ENCODE peak calls at places on chromosomes 5 and 9, in eight cellular contexts. One of them, this sample, is unnamed.
A peak's percentile ranks its signal among the peaks of the same experiment; 100 is the strongest.

GRCh38 chr5:75756991-75757390 is 39.8 kb upstream of the POC5 start:
- DNase-seq in fibroblast of the conjunctiva: no peak
- DNase-seq in NCI-H510A treated with DMSO at 0.1 percent for 48 hours: no peak
- DNase-seq in CD4-positive, alpha-beta memory T cell: no peak
- DNase-seq in GM20000: no peak
- DNase-seq in stimulated activated CD4-positive, alpha-beta T cell treated with anti-CD3 and anti-CD28 coated beads, Interleukin-1b, Interleukin-23, amount 100 ng/mL, for 24 hours: no peak
- DNase-seq in activated CD4-positive, CD25-positive, alpha-beta regulatory T cell: no peak
- DNase-seq in heart left ventricle: no peak
- DNase-seq in this sample: no peak

GRCh38 chr9:135887585-135888050 is 19.7 kb downstream of the CAMSAP1 start:
- DNase-seq in CD4-positive, alpha-beta memory T cell: peak; percentile 67
- DNase-seq in activated CD4-positive, CD25-positive, alpha-beta regulatory T cell: peak; percentile 43
- DNase-seq in NCI-H510A treated with DMSO at 0.1 percent for 48 hours: peak; percentile 40
- DNase-seq in GM20000: peak; percentile 67
- DNase-seq in fibroblast of the conjunctiva: no peak
- DNase-seq in heart left ventricle: peak; percentile 36
- DNase-seq in stimulated activated CD4-positive, alpha-beta T cell treated with anti-CD3 and anti-CD28 coated beads, Interleukin-1b, Interleukin-23, amount 100 ng/mL, for 24 hours: no peak
- DNase-seq in this sample: no peak

GRCh38 chr9:35749515-35750255 is 598 bp downstream of the RGP1 start:
- DNase-seq in NCI-H510A treated with DMSO at 0.1 percent for 48 hours: peak; percentile 21
- DNase-seq in heart left ventricle: no peak
- DNase-seq in CD4-positive, alpha-beta memory T cell: peak; percentile 43
- DNase-seq in stimulated activated CD4-positive, alpha-beta T cell treated with anti-CD3 and anti-CD28 coated beads, Interleukin-1b, Interleukin-23, amount 100 ng/mL, for 24 hours: peak; percentile 20
- DNase-seq in GM20000: peak; percentile 64
- DNase-seq in fibroblast of the conjunctiva: no peak
- DNase-seq in activated CD4-positive, CD25-positive, alpha-beta regulatory T cell: peak; percentile 13
- DNase-seq in this sample: no peak

GRCh38 chr5:131068893-131069643 is 96.0 kb downstream of the HINT1 start:
- DNase-seq in GM20000: peak; percentile 34
- DNase-seq in activated CD4-positive, CD25-positive, alpha-beta regulatory T cell: peak; percentile 32
- DNase-seq in NCI-H510A treated with DMSO at 0.1 percent for 48 hours: peak; percentile 5
- DNase-seq in fibroblast of the conjunctiva: no peak
- DNase-seq in heart left ventricle: no peak
- DNase-seq in CD4-positive, alpha-beta memory T cell: peak; percentile 73
- DNase-seq in stimulated activated CD4-positive, alpha-beta T cell treated with anti-CD3 and anti-CD28 coated beads, Interleukin-1b, Interleukin-23, amount 100 ng/mL, for 24 hours: no peak
- DNase-seq in this sample: no peak

GRCh38 chr9:76835571-76836283 is 70.2 kb downstream of the PRUNE2 start:
- DNase-seq in stimulated activated CD4-positive, alpha-beta T cell treated with anti-CD3 and anti-CD28 coated beads, Interleukin-1b, Interleukin-23, amount 100 ng/mL, for 24 hours: no peak
- DNase-seq in NCI-H510A treated with DMSO at 0.1 percent for 48 hours: peak; percentile 22
- DNase-seq in activated CD4-positive, CD25-positive, alpha-beta regulatory T cell: no peak
- DNase-seq in CD4-positive, alpha-beta memory T cell: no peak
- DNase-seq in fibroblast of the conjunctiva: peak; percentile 90
- DNase-seq in heart left ventricle: no peak
- DNase-seq in GM20000: no peak
- DNase-seq in this sample: no peak

GRCh38 chr5:1495525-1495897 is 28.2 kb downstream of the LPCAT1 start:
- DNase-seq in NCI-H510A treated with DMSO at 0.1 percent for 48 hours: no peak
- DNase-seq in GM20000: no peak
- DNase-seq in stimulated activated CD4-positive, alpha-beta T cell treated with anti-CD3 and anti-CD28 coated beads, Interleukin-1b, Interleukin-23, amount 100 ng/mL, for 24 hours: no peak
- DNase-seq in heart left ventricle: no peak
- DNase-seq in fibroblast of the conjunctiva: no peak
- DNase-seq in activated CD4-positive, CD25-positive, alpha-beta regulatory T cell: no peak
- DNase-seq in CD4-positive, alpha-beta memory T cell: no peak
- DNase-seq in this sample: no peak

GRCh38 chr5:139312075-139312474 is 18.5 kb downstream of the MATR3 start:
- DNase-seq in activated CD4-positive, CD25-positive, alpha-beta regulatory T cell: no peak
- DNase-seq in heart left ventricle: no peak
- DNase-seq in stimulated activated CD4-positive, alpha-beta T cell treated with anti-CD3 and anti-CD28 coated beads, Interleukin-1b, Interleukin-23, amount 100 ng/mL, for 24 hours: no peak
- DNase-seq in CD4-positive, alpha-beta memory T cell: no peak
- DNase-seq in GM20000: no peak
- DNase-seq in NCI-H510A treated with DMSO at 0.1 percent for 48 hours: peak; percentile 23
- DNase-seq in fibroblast of the conjunctiva: no peak
- DNase-seq in this sample: no peak

GRCh38 chr9:86732514-86732913 is 214.8 kb downstream of the GAS1 start:
- DNase-seq in CD4-positive, alpha-beta memory T cell: no peak
- DNase-seq in fibroblast of the conjunctiva: peak; percentile 94
- DNase-seq in stimulated activated CD4-positive, alpha-beta T cell treated with anti-CD3 and anti-CD28 coated beads, Interleukin-1b, Interleukin-23, amount 100 ng/mL, for 24 hours: no peak
- DNase-seq in GM20000: no peak
- DNase-seq in NCI-H510A treated with DMSO at 0.1 percent for 48 hours: no peak
- DNase-seq in activated CD4-positive, CD25-positive, alpha-beta regulatory T cell: no peak
- DNase-seq in heart left ventricle: peak; percentile 41
- DNase-seq in this sample: no peak

GRCh38 chr9:132183715-132184114 is 21.9 kb downstream of the NTNG2 start:
- DNase-seq in fibroblast of the conjunctiva: no peak
- DNase-seq in stimulated activated CD4-positive, alpha-beta T cell treated with anti-CD3 and anti-CD28 coated beads, Interleukin-1b, Interleukin-23, amount 100 ng/mL, for 24 hours: no peak
- DNase-seq in activated CD4-positive, CD25-positive, alpha-beta regulatory T cell: no peak
- DNase-seq in GM20000: no peak
- DNase-seq in CD4-positive, alpha-beta memory T cell: no peak
- DNase-seq in NCI-H510A treated with DMSO at 0.1 percent for 48 hours: no peak
- DNase-seq in heart left ventricle: no peak
- DNase-seq in this sample: no peak

GRCh38 chr5:126808619-126809018 is 31.7 kb downstream of the LMNB1 start:
- DNase-seq in GM20000: peak; percentile 31
- DNase-seq in heart left ventricle: no peak
- DNase-seq in NCI-H510A treated with DMSO at 0.1 percent for 48 hours: no peak
- DNase-seq in stimulated activated CD4-positive, alpha-beta T cell treated with anti-CD3 and anti-CD28 coated beads, Interleukin-1b, Interleukin-23, amount 100 ng/mL, for 24 hours: no peak
- DNase-seq in fibroblast of the conjunctiva: peak; percentile 20
- DNase-seq in activated CD4-positive, CD25-positive, alpha-beta regulatory T cell: no peak
- DNase-seq in CD4-positive, alpha-beta memory T cell: peak; percentile 23
- DNase-seq in this sample: no peak

GRCh38 chr9:33236571-33236970 is 3.4 kb upstream of the SPINK4 start:
- DNase-seq in stimulated activated CD4-positive, alpha-beta T cell treated with anti-CD3 and anti-CD28 coated beads, Interleukin-1b, Interleukin-23, amount 100 ng/mL, for 24 hours: no peak
- DNase-seq in activated CD4-positive, CD25-positive, alpha-beta regulatory T cell: no peak
- DNase-seq in fibroblast of the conjunctiva: no peak
- DNase-seq in GM20000: no peak
- DNase-seq in NCI-H510A treated with DMSO at 0.1 percent for 48 hours: no peak
- DNase-seq in CD4-positive, alpha-beta memory T cell: no peak
- DNase-seq in heart left ventricle: no peak
- DNase-seq in this sample: no peak

GRCh38 chr5:139523635-139524445 is 37.3 kb upstream of the UBE2D2 start:
- DNase-seq in CD4-positive, alpha-beta memory T cell: no peak
- DNase-seq in activated CD4-positive, CD25-positive, alpha-beta regulatory T cell: no peak
- DNase-seq in heart left ventricle: no peak
- DNase-seq in NCI-H510A treated with DMSO at 0.1 percent for 48 hours: no peak
- DNase-seq in stimulated activated CD4-positive, alpha-beta T cell treated with anti-CD3 and anti-CD28 coated beads, Interleukin-1b, Interleukin-23, amount 100 ng/mL, for 24 hours: no peak
- DNase-seq in GM20000: no peak
- DNase-seq in fibroblast of the conjunctiva: no peak
- DNase-seq in this sample: no peak

GRCh38 chr5:177066227-177066626 is 20.5 kb upstream of the FGFR4 start:
- DNase-seq in fibroblast of the conjunctiva: no peak
- DNase-seq in heart left ventricle: no peak
- DNase-seq in NCI-H510A treated with DMSO at 0.1 percent for 48 hours: no peak
- DNase-seq in CD4-positive, alpha-beta memory T cell: no peak
- DNase-seq in activated CD4-positive, CD25-positive, alpha-beta regulatory T cell: no peak
- DNase-seq in stimulated activated CD4-positive, alpha-beta T cell treated with anti-CD3 and anti-CD28 coated beads, Interleukin-1b, Interleukin-23, amount 100 ng/mL, for 24 hours: no peak
- DNase-seq in GM20000: no peak
- DNase-seq in this sample: no peak

GRCh38 chr9:99595796-99596195 is 225.9 kb upstream of the NR4A3 start:
- DNase-seq in GM20000: peak; percentile 32
- DNase-seq in activated CD4-positive, CD25-positive, alpha-beta regulatory T cell: no peak
- DNase-seq in stimulated activated CD4-positive, alpha-beta T cell treated with anti-CD3 and anti-CD28 coated beads, Interleukin-1b, Interleukin-23, amount 100 ng/mL, for 24 hours: no peak
- DNase-seq in fibroblast of the conjunctiva: no peak
- DNase-seq in heart left ventricle: no peak
- DNase-seq in CD4-positive, alpha-beta memory T cell: no peak
- DNase-seq in NCI-H510A treated with DMSO at 0.1 percent for 48 hours: no peak
- DNase-seq in this sample: no peak

GRCh38 chr9:109771084-109771483 is 8.9 kb upstream of the PALM2AKAP2 start:
- DNase-seq in fibroblast of the conjunctiva: peak; percentile 17
- DNase-seq in GM20000: no peak
- DNase-seq in NCI-H510A treated with DMSO at 0.1 percent for 48 hours: no peak
- DNase-seq in activated CD4-positive, CD25-positive, alpha-beta regulatory T cell: no peak
- DNase-seq in heart left ventricle: no peak
- DNase-seq in CD4-positive, alpha-beta memory T cell: no peak
- DNase-seq in stimulated activated CD4-positive, alpha-beta T cell treated with anti-CD3 and anti-CD28 coated beads, Interleukin-1b, Interleukin-23, amount 100 ng/mL, for 24 hours: no peak
- DNase-seq in this sample: no peak

GRCh38 chr9:69502671-69503301 is 169.4 kb downstream of the APBA1 start:
- DNase-seq in heart left ventricle: no peak
- DNase-seq in GM20000: no peak
- DNase-seq in fibroblast of the conjunctiva: no peak
- DNase-seq in stimulated activated CD4-positive, alpha-beta T cell treated with anti-CD3 and anti-CD28 coated beads, Interleukin-1b, Interleukin-23, amount 100 ng/mL, for 24 hours: no peak
- DNase-seq in CD4-positive, alpha-beta memory T cell: peak; percentile 15
- DNase-seq in activated CD4-positive, CD25-positive, alpha-beta regulatory T cell: no peak
- DNase-seq in NCI-H510A treated with DMSO at 0.1 percent for 48 hours: peak; percentile 38
- DNase-seq in this sample: no peak

GRCh38 chr5:68365894-68366293 is 150.3 kb downstream of the PIK3R1 start:
- DNase-seq in GM20000: no peak
- DNase-seq in CD4-positive, alpha-beta memory T cell: no peak
- DNase-seq in stimulated activated CD4-positive, alpha-beta T cell treated with anti-CD3 and anti-CD28 coated beads, Interleukin-1b, Interleukin-23, amount 100 ng/mL, for 24 hours: no peak
- DNase-seq in activated CD4-positive, CD25-positive, alpha-beta regulatory T cell: no peak
- DNase-seq in NCI-H510A treated with DMSO at 0.1 percent for 48 hours: no peak
- DNase-seq in heart left ventricle: no peak
- DNase-seq in fibroblast of the conjunctiva: no peak
- DNase-seq in this sample: no peak

GRCh38 chr5:135569755-135570452 is 8.9 kb downstream of the CXCL14 start:
- DNase-seq in activated CD4-positive, CD25-positive, alpha-beta regulatory T cell: no peak
- DNase-seq in heart left ventricle: no peak
- DNase-seq in stimulated activated CD4-positive, alpha-beta T cell treated with anti-CD3 and anti-CD28 coated beads, Interleukin-1b, Interleukin-23, amount 100 ng/mL, for 24 hours: no peak
- DNase-seq in GM20000: no peak
- DNase-seq in NCI-H510A treated with DMSO at 0.1 percent for 48 hours: peak; percentile 30
- DNase-seq in CD4-positive, alpha-beta memory T cell: no peak
- DNase-seq in fibroblast of the conjunctiva: peak; percentile 10
- DNase-seq in this sample: no peak

GRCh38 chr5:13640270-13640669 is 304.2 kb downstream of the DNAH5 start:
- DNase-seq in GM20000: no peak
- DNase-seq in activated CD4-positive, CD25-positive, alpha-beta regulatory T cell: no peak
- DNase-seq in heart left ventricle: no peak
- DNase-seq in NCI-H510A treated with DMSO at 0.1 percent for 48 hours: no peak
- DNase-seq in CD4-positive, alpha-beta memory T cell: no peak
- DNase-seq in fibroblast of the conjunctiva: no peak
- DNase-seq in stimulated activated CD4-positive, alpha-beta T cell treated with anti-CD3 and anti-CD28 coated beads, Interleukin-1b, Interleukin-23, amount 100 ng/mL, for 24 hours: no peak
- DNase-seq in this sample: no peak

GRCh38 chr9:18910858-18911257 is 122.2 kb downstream of the SAXO1 start:
- DNase-seq in heart left ventricle: no peak
- DNase-seq in activated CD4-positive, CD25-positive, alpha-beta regulatory T cell: no peak
- DNase-seq in CD4-positive, alpha-beta memory T cell: no peak
- DNase-seq in stimulated activated CD4-positive, alpha-beta T cell treated with anti-CD3 and anti-CD28 coated beads, Interleukin-1b, Interleukin-23, amount 100 ng/mL, for 24 hours: no peak
- DNase-seq in fibroblast of the conjunctiva: no peak
- DNase-seq in GM20000: no peak
- DNase-seq in NCI-H510A treated with DMSO at 0.1 percent for 48 hours: peak; percentile 83
- DNase-seq in this sample: no peak

GRCh38 chr5:52356311-52356918 is 431.3 kb upstream of the ITGA1 start:
- DNase-seq in stimulated activated CD4-positive, alpha-beta T cell treated with anti-CD3 and anti-CD28 coated beads, Interleukin-1b, Interleukin-23, amount 100 ng/mL, for 24 hours: no peak
- DNase-seq in fibroblast of the conjunctiva: no peak
- DNase-seq in NCI-H510A treated with DMSO at 0.1 percent for 48 hours: peak; percentile 47
- DNase-seq in CD4-positive, alpha-beta memory T cell: no peak
- DNase-seq in GM20000: no peak
- DNase-seq in heart left ventricle: no peak
- DNase-seq in activated CD4-positive, CD25-positive, alpha-beta regulatory T cell: no peak
- DNase-seq in this sample: no peak

GRCh38 chr9:130662927-130663257 is 1.5 kb upstream of the PRDM12 start:
- DNase-seq in fibroblast of the conjunctiva: no peak
- DNase-seq in NCI-H510A treated with DMSO at 0.1 percent for 48 hours: no peak
- DNase-seq in CD4-positive, alpha-beta memory T cell: no peak
- DNase-seq in activated CD4-positive, CD25-positive, alpha-beta regulatory T cell: no peak
- DNase-seq in GM20000: no peak
- DNase-seq in heart left ventricle: no peak
- DNase-seq in stimulated activated CD4-positive, alpha-beta T cell treated with anti-CD3 and anti-CD28 coated beads, Interleukin-1b, Interleukin-23, amount 100 ng/mL, for 24 hours: no peak
- DNase-seq in this sample: no peak

GRCh38 chr9:33676746-33677505 is 118.4 kb upstream of the PRSS3 start:
- DNase-seq in activated CD4-positive, CD25-positive, alpha-beta regulatory T cell: peak; percentile 7
- DNase-seq in GM20000: peak; percentile 44
- DNase-seq in stimulated activated CD4-positive, alpha-beta T cell treated with anti-CD3 and anti-CD28 coated beads, Interleukin-1b, Interleukin-23, amount 100 ng/mL, for 24 hours: peak; percentile 5
- DNase-seq in NCI-H510A treated with DMSO at 0.1 percent for 48 hours: peak; percentile 27
- DNase-seq in fibroblast of the conjunctiva: no peak
- DNase-seq in heart left ventricle: peak; percentile 31
- DNase-seq in CD4-positive, alpha-beta memory T cell: peak; percentile 4
- DNase-seq in this sample: no peak

This sample was measured in D721Med.